ENCODE peak calls at places on chromosome 12, in nine cellular contexts. J is body of pancreas; H is PC-3; S is Panc1; I is cardiac muscle cell; G is osteoblast; D is tibial nerve; R is upper lobe of right lung; W is CD8-positive, alpha-beta memory T cell. K is an unnamed sample. For H3K27me3, the result is how much of the 10 kb centered on the place peaks cover.

GRCh38 chr12:10614056-10614370 is 604 bp upstream of the MAGOHB start:
- DNase-seq in R (no peak), D (no peak), I (peak), H (no peak), J (no peak), G (no peak), S (no peak), W (no peak), K (no peak)

GRCh38 chr12:108611884-108612415 is 14.1 kb upstream of the TMEM119 start:
- DNase-seq in G (peak), J (no peak), W (peak), H (peak), I (no peak), D (no peak), R (no peak), S (no peak), K (peak)

GRCh38 chr12:104974626-104975290 is 11.4 kb upstream of the NOPCHAP1 start:
- DNase-seq in G (peak), D (no peak), W (no peak), J (peak), H (peak), I (no peak), S (no peak), R (no peak), K (no peak)

GRCh38 chr12:78703820-78704525 is 160.6 kb upstream of the SYT1 start:
- DNase-seq in G (peak), R (no peak), I (no peak), H (peak), S (peak), D (no peak), J (no peak), W (no peak), K (no peak)

GRCh38 chr12:19624401-19624930 is 185.2 kb downstream of the AEBP2 start:
- DNase-seq in I (no peak), W (peak), D (no peak), R (no peak), S (no peak), J (no peak), G (peak), H (no peak), K (no peak)

GRCh38 chr12:110606253-110606611 is 7.7 kb upstream of the TCTN1 start:
- DNase-seq in D (no peak), S (no peak), R (no peak), G (peak), W (no peak), I (no peak), J (no peak), H (no peak), K (no peak)

GRCh38 chr12:89421093-89421835 is 69.0 kb upstream of the DUSP6 start:
- DNase-seq in D (no peak), G (no peak), W (no peak), H (no peak), J (no peak), I (peak), R (no peak), S (no peak), K (no peak)

GRCh38 chr12:9276990-9277389 is 68.8 kb upstream of the PZP start:
- DNase-seq in H (no peak), G (no peak), S (no peak), R (no peak), W (no peak), D (no peak), J (no peak), I (no peak), K (no peak)

GRCh38 chr12:132560421-132560830 is 50.0 kb downstream of the LRCOL1 start:
- DNase-seq in H (peak), I (peak), R (no peak), W (peak), G (no peak), J (peak), D (no peak), S (no peak), K (no peak)

GRCh38 chr12:21939435-21939834 is 1.8 kb downstream of the ABCC9 start:
- DNase-seq in J (peak), I (no peak), W (no peak), D (no peak), H (no peak), S (no peak), R (no peak), G (no peak), K (no peak)

GRCh38 chr12:93950321-93950720 is 198.1 kb upstream of the PLXNC1 start:
- DNase-seq in S (no peak), D (no peak), I (no peak), J (no peak), H (no peak), W (no peak), R (no peak), G (peak), K (no peak)

GRCh38 chr12:95212576-95212975 is 4.7 kb downstream of the FGD6 start:
- DNase-seq in H (peak), G (peak), J (no peak), D (no peak), S (no peak), W (no peak), R (no peak), I (no peak), K (no peak)

GRCh38 chr12:88628856-88629509 is 48.7 kb upstream of the KITLG start:
- DNase-seq in D (no peak), J (peak), H (no peak), S (no peak), R (no peak), W (no peak), I (no peak), G (no peak), K (no peak)

GRCh38 chr12:12441051-12441807 is 84.4 kb downstream of the BORCS5 start:
- DNase-seq in H (no peak), D (no peak), J (no peak), R (no peak), I (no peak), S (no peak), W (no peak), G (no peak), K (no peak)

GRCh38 chr12:51320695-51321320 is 3.2 kb downstream of the BIN2 start:
- DNase-seq in S (no peak), H (no peak), J (no peak), D (no peak), W (peak), G (peak), I (peak), R (no peak), K (no peak)

GRCh38 chr12:42213023-42213422 is 25.0 kb downstream of the YAF2 start:
- DNase-seq in W (no peak), I (peak), J (no peak), G (no peak), R (no peak), D (no peak), S (no peak), H (peak), K (no peak)

GRCh38 chr12:14408208-14408607 is 42.7 kb downstream of the ATF7IP start:
- DNase-seq in I (peak), G (no peak), R (no peak), S (no peak), H (peak), D (no peak), W (peak), J (no peak), K (no peak)

GRCh38 chr12:25130741-25131188 is 64.2 kb downstream of the DNAI7 start:
- DNase-seq in W (peak), D (no peak), I (peak), H (peak), R (no peak), G (no peak), S (peak), J (no peak), K (no peak)

GRCh38 chr12:85866929-85867776 is 6.9 kb upstream of the NTS start:
- DNase-seq in W (no peak), S (peak), R (no peak), I (peak), D (peak), G (peak), J (peak), H (peak), K (no peak)

GRCh38 chr12:71655495-71655894 is 8.2 kb downstream of the ZFC3H1 start:
- DNase-seq in G (no peak), J (no peak), R (no peak), H (no peak), W (no peak), D (no peak), I (no peak), S (no peak), K (no peak)

GRCh38 chr12:106903241-106903950 is 52.3 kb upstream of the TMEM263 start:
- DNase-seq in H (peak), W (peak), I (peak), S (no peak), D (peak), J (peak), G (peak), R (peak), K (peak)

GRCh38 chr12:90515199-90516175 is 439.5 kb downstream of the CCER1 start:
- DNase-seq in I (no peak), S (no peak), J (no peak), H (peak), G (no peak), D (no peak), W (no peak), R (no peak), K (no peak)

GRCh38 chr12:34249271-34249670 is 227.0 kb downstream of the ALG10 start:
- DNase-seq in D (no peak), I (no peak), J (no peak), G (no peak), W (no peak), S (no peak), H (no peak), R (no peak), K (no peak)

GRCh38 chr12:27984275-27984674 is 11.7 kb upstream of the PTHLH start:
- DNase-seq in H (peak), S (no peak), D (no peak), R (no peak), G (peak), W (no peak), I (no peak), J (no peak), K (no peak)

GRCh38 chr12:107761502-107761904 is 566 bp upstream of the PRDM4 start:
- DNase-seq in W (no peak), G (peak), D (no peak), R (no peak), S (no peak), H (peak), I (peak), J (no peak), K (no peak)

DNA sequence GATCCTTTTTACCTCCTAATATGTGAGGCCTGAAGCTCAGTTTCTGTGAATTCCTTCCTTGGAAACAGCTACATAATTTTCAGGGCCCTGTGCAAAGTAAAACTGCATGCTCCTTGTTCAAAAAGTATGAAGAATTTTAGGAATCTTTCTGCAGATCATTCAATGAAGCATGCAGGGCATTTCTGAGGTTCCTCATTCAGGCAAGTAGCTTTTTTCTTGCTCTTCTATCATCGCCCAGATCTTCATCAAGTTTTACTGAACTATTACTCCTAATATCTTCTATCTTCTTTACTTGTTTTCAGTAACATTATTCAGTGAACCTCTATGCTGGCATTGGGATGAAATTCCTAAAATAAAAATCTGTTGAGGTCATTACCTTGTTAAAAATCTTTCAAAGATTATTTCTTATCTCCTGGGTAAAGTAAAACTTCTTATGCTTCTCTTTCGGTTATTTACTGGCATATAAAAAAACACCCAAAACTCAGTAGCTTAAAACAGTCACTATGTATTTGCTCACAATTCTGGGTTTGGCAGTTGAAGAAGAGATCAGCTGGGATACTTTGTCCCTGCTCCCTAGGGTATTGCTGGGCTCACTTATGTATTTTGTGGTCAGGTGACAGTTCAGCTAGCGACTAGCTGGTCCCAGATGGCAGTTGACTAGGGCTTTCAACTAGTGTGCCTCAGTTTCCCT is 42.6 kb upstream of the KRR1 start:
- DNase-seq in R (no peak), S (no peak), I (no peak), D (no peak), G (no peak), H (no peak), W (no peak), J (no peak), K (no peak)
- H3K27ac ChIP-seq in R (no peak), S (peak), I (peak), D (no peak), G (no peak), H (no peak), W (no peak), J (peak), K (no peak)

DNA sequence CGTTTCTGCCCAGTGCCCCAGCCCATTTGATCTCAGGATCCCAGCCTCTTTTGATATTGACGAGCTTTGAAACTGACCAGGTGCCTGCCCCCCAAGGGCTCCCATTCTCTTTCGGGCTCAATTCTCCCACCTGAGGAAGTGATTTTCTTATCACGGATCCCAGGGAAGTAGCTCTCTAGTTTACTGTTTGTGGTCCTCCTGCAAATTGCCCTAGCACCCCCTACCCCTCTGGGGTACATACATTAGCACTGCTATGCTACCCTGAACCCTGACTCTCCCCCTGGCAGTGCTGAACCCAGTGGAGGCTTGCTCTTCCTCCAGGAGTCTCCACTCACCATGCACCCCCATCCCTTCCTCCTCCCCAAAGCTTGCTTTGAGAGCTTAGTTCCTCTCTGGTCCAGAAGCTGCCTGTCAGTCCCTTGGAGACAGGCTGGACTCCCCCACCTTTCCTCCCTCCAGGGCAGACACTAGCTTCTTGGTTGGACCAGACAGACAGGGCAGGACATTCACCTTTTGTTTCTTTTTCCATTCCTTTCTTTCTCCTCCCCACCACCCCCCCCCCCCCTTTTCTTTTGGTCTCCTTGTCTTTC is 4.4 kb upstream of the TBX3 start:
- DNase-seq in J (no peak), R (no peak), I (no peak), G (peak), S (no peak), D (no peak), W (no peak), H (no peak), K (no peak)
- H3K27me3 ChIP-seq in J (under half), R (half or more), I (half or more), G (half or more), S (under half), D (under half), W (half or more), H (under half), K (half or more)

GRCh38 chr12:100797786-100798580 is 3.4 kb downstream of the ANO4 start:
- DNase-seq in G (no peak), I (no peak), J (no peak), W (no peak), R (no peak), D (no peak), S (no peak), H (no peak), K (no peak)

GRCh38 chr12:100797246-100797645 is 2.7 kb downstream of the ANO4 start:
- DNase-seq in J (no peak), I (no peak), R (no peak), W (no peak), H (no peak), D (no peak), G (no peak), S (no peak), K (no peak)

GRCh38 chr12:100795193-100796179 is 910 bp downstream of the ANO4 start:
- DNase-seq in R (no peak), D (no peak), G (no peak), W (no peak), S (no peak), I (no peak), H (no peak), J (no peak), K (no peak)

GRCh38 chr12:100794441-100795192 is at the start of gene ANO4:
- DNase-seq in H (no peak), I (peak), J (no peak), S (no peak), W (no peak), R (no peak), G (no peak), D (no peak), K (no peak)

GRCh38 chr12:100796616-100797015 is 2.0 kb downstream of the ANO4 start:
- DNase-seq in G (no peak), H (no peak), S (no peak), D (no peak), R (no peak), W (no peak), I (no peak), J (no peak), K (no peak)
- H3K27ac ChIP-seq in G (no peak), H (no peak), S (no peak), D (no peak), R (no peak), W (no peak), I (no peak), J (no peak), K (no peak)

DNA sequence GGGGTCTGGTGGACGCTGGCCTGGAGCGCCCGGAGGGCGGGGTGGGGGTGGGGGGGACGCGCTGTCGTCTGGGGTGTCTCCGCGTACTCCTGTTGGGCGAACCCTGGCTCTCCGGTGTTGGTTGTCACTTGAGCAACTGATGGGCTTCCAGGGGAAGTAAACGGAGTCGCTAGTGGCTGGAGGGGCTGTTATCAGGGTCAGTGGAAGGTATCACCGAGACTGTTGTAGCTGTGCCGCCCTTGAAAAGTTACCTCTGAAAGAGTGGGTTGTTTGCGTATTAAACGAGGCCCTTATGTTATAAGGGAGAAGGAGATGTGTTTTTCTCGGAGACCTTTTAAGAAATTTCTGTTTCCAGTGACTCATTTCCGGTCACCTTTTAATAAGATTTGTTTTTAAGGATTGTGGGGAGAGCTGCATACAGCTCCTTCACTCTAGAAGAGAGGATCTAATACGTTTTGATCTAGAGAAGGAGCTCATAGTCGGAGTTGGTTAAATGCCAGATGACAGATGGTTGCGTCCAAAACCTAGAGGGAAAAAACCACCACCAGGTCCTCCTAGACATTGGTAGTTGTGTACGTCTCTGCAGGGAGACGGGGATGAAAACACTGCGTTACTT is 699 bp upstream of the DBX2 start:
- DNase-seq in I (no peak), S (no peak), H (peak), R (no peak), G (peak), J (no peak), W (no peak), D (no peak), K (no peak)
- H3K27me3 ChIP-seq in I (half or more), S (under half), H (half or more), R (under half), G (under half), J (under half), W (under half), D (under half), K (half or more)

GRCh38 chr12:121648458-121649028 is 20.9 kb downstream of the MORN3 start:
- DNase-seq in W (no peak), J (no peak), S (no peak), G (peak), I (no peak), R (no peak), H (no peak), D (no peak), K (no peak)
- H3K27ac ChIP-seq in W (no peak), J (no peak), S (no peak), G (no peak), I (no peak), R (no peak), H (no peak), D (no peak), K (no peak)

GRCh38 chr12:64824130-64824499 is 332 bp upstream of the TBC1D30 start:
- DNase-seq in J (no peak), I (no peak), H (no peak), D (no peak), S (no peak), W (no peak), R (no peak), G (no peak), K (no peak)

GRCh38 chr12:64824500-64825142 is at the start of gene TBC1D30:
- DNase-seq in J (no peak), H (peak), W (no peak), S (no peak), D (no peak), G (peak), I (peak), R (peak), K (no peak)

GRCh38 chr12:64821116-64821630 is 3.3 kb upstream of the TBC1D30 start:
- DNase-seq in J (no peak), S (no peak), H (no peak), W (no peak), R (no peak), D (no peak), G (no peak), I (no peak), K (no peak)

GRCh38 chr12:64819816-64820402 is 4.5 kb upstream of the TBC1D30 start:
- DNase-seq in S (no peak), I (peak), R (no peak), J (no peak), G (no peak), H (no peak), W (no peak), D (no peak), K (no peak)

GRCh38 chr12:64820593-64820992 is 3.9 kb upstream of the TBC1D30 start:
- DNase-seq in S (no peak), H (peak), I (no peak), G (no peak), R (no peak), D (no peak), W (no peak), J (no peak), K (no peak)
- H3K27me3 ChIP-seq in S (under half), H (under half), I (under half), G (under half), R (under half), D (under half), W (under half), J (under half), K (under half)